ENCODE peak calls at places on chromosome 21, in seven cellular contexts. N is NCI-H1105 treated with DMSO at 0.1 percent for 48 hours; T is activated CD8-positive, alpha-beta T cell treated with anti-CD3 and anti-CD28 coated beads, Interleukin-2, amount 10 ng/mL, durations not matched to agents 7 days and 5 days; D is NB4; C is stimulated activated CD4-positive, alpha-beta T cell treated with anti-CD3 and anti-CD28 coated beads, Interleukin-1b, Interleukin-23, amount 100 ng/mL, for 1 hour; U is heart left ventricle; X is A549. A is an unnamed sample.

GRCh38 chr21:33036430-33037162 is 10.9 kb downstream of the OLIG2 start:
- DNase-seq in N (no peak), T (peak), D (peak), C (no peak), U (peak), X (no peak), A (peak)

GRCh38 chr21:31898898-31899630 is 26.2 kb downstream of the HUNK start:
- DNase-seq in N (no peak), T (no peak), D (no peak), C (no peak), U (no peak), X (no peak), A (no peak)

GRCh38 chr21:44628707-44629391 is 2.0 kb downstream of the KRTAP10-9 start:
- DNase-seq in N (no peak), T (no peak), D (no peak), C (no peak), U (no peak), X (no peak), A (no peak)

GRCh38 chr21:40153351-40153750 is 286.1 kb downstream of the PCP4 start:
- DNase-seq in N (no peak), T (no peak), D (no peak), C (no peak), U (no peak), X (no peak), A (no peak)

GRCh38 chr21:32834825-32835224 is 63.3 kb upstream of the PAXBP1 start:
- DNase-seq in N (no peak), T (peak), D (no peak), C (no peak), U (no peak), X (no peak), A (no peak)

GRCh38 chr21:42864286-42864685 is 15.1 kb downstream of the WDR4 start:
- DNase-seq in N (no peak), T (no peak), D (no peak), C (no peak), U (no peak), X (no peak), A (no peak)

GRCh38 chr21:29753216-29753615 is 186.6 kb downstream of the GRIK1 start:
- DNase-seq in N (no peak), T (no peak), D (no peak), C (no peak), U (no peak), X (no peak), A (no peak)

GRCh38 chr21:41663805-41664788 is 102.8 kb downstream of the RIPK4 start:
- DNase-seq in N (no peak), T (no peak), D (peak), C (no peak), U (no peak), X (no peak), A (no peak)

GRCh38 chr21:38832664-38833063 is 26.9 kb downstream of the ETS2 start:
- DNase-seq in N (no peak), T (no peak), D (no peak), C (no peak), U (no peak), X (no peak), A (no peak)

GRCh38 chr21:38720074-38720473 is 85.7 kb upstream of the ETS2 start:
- DNase-seq in N (no peak), T (no peak), D (no peak), C (no peak), U (no peak), X (no peak), A (no peak)

GRCh38 chr21:31213787-31214186 is 130.3 kb downstream of the TIAM1 start:
- DNase-seq in N (no peak), T (no peak), D (no peak), C (no peak), U (no peak), X (no peak), A (no peak)

GRCh38 chr21:35323947-35324346 is 274.8 kb upstream of the RUNX1 start:
- DNase-seq in N (no peak), T (no peak), D (no peak), C (no peak), U (peak), X (no peak), A (no peak)

GRCh38 chr21:39317134-39318090 is 4.0 kb upstream of the BRWD1 start:
- DNase-seq in N (no peak), T (no peak), D (peak), C (no peak), U (no peak), X (no peak), A (peak)

GRCh38 chr21:45074048-45074817 is at the start of gene ADARB1:
- DNase-seq in N (peak), T (peak), D (peak), C (no peak), U (peak), X (peak), A (no peak)

GRCh38 chr21:39483917-39484316 is 32.1 kb downstream of the SH3BGR start:
- DNase-seq in N (no peak), T (no peak), D (no peak), C (no peak), U (no peak), X (no peak), A (no peak)

GRCh38 chr21:29163381-29164115 is 33.1 kb downstream of the MAP3K7CL start:
- DNase-seq in N (no peak), T (no peak), D (peak), C (no peak), U (peak), X (no peak), A (peak)

GRCh38 chr21:31866077-31866511 is 6.7 kb upstream of the HUNK start:
- DNase-seq in N (peak), T (peak), D (peak), C (peak), U (peak), X (peak), A (peak)

GRCh38 chr21:17139696-17140095 is 373.1 kb upstream of the CXADR start:
- DNase-seq in N (no peak), T (no peak), D (peak), C (no peak), U (no peak), X (no peak), A (peak)

GRCh38 chr21:31034378-31034777 is 3.9 kb downstream of the KRTAP19-8 start:
- DNase-seq in N (no peak), T (no peak), D (no peak), C (no peak), U (no peak), X (no peak), A (no peak)

GRCh38 chr21:45876381-45877159 is 105.0 kb upstream of the COL6A1 start:
- DNase-seq in N (no peak), T (no peak), D (no peak), C (no peak), U (peak), X (no peak), A (no peak)

GRCh38 chr21:46060596-46061061 is 37.3 kb upstream of the COL6A2 start:
- DNase-seq in N (no peak), T (peak), D (peak), C (no peak), U (peak), X (peak), A (peak)

GRCh38 chr21:45894107-45894810 is 87.3 kb upstream of the COL6A1 start:
- DNase-seq in N (no peak), T (no peak), D (no peak), C (no peak), U (peak), X (no peak), A (no peak)

GRCh38 chr21:44520326-44521300 is 19.4 kb downstream of the KRTAP10-1 start:
- DNase-seq in N (no peak), T (no peak), D (no peak), C (no peak), U (peak), X (no peak), A (no peak)

GRCh38 chr21:44533891-44534627 is 5.9 kb downstream of the KRTAP10-1 start:
- DNase-seq in N (no peak), T (no peak), D (no peak), C (no peak), U (peak), X (no peak), A (no peak)

GRCh38 chr21:26849428-26850115 is 4.4 kb upstream of the ADAMTS1 start:
- DNase-seq in N (peak), T (peak), D (peak), C (no peak), U (no peak), X (no peak), A (peak)

GRCh38 chr21:28832013-28832714 is 160.5 kb downstream of the LTN1 start:
- DNase-seq in N (no peak), T (peak), D (peak), C (no peak), U (no peak), X (no peak), A (no peak)

GRCh38 chr21:45192332-45192731 is 95.4 kb downstream of the POFUT2 start:
- DNase-seq in N (no peak), T (no peak), D (no peak), C (no peak), U (no peak), X (no peak), A (no peak)

GRCh38 chr21:29664615-29665014 is 275.2 kb downstream of the GRIK1 start:
- DNase-seq in N (no peak), T (no peak), D (peak), C (no peak), U (no peak), X (no peak), A (peak)

GRCh38 chr21:29232601-29233541 is 65.9 kb upstream of the BACH1 start:
- DNase-seq in N (no peak), T (no peak), D (peak), C (no peak), U (no peak), X (no peak), A (peak)

GRCh38 chr21:24118738-24119470 is 1488.4 kb downstream of the MRPL39 start:
- DNase-seq in N (no peak), T (no peak), D (no peak), C (no peak), U (no peak), X (no peak), A (no peak)

GRCh38 chr21:38234395-38235142 is 22.2 kb upstream of the KCNJ15 start:
- DNase-seq in N (no peak), T (no peak), D (no peak), C (no peak), U (no peak), X (no peak), A (no peak)

GRCh38 chr21:36902793-36903192 is 63.7 kb downstream of the HLCS start:
- DNase-seq in N (no peak), T (no peak), D (no peak), C (no peak), U (no peak), X (no peak), A (no peak)

GRCh38 chr21:17590443-17590842 is 22.3 kb downstream of the BTG3 start:
- DNase-seq in N (no peak), T (no peak), D (no peak), C (no peak), U (no peak), X (no peak), A (no peak)

GRCh38 chr21:41636636-41637625 is 129.0 kb upstream of the TMPRSS2 start:
- DNase-seq in N (peak), T (no peak), D (no peak), C (no peak), U (no peak), X (no peak), A (no peak)

GRCh38 chr21:44329971-44330681 is 9.1 kb downstream of the CFAP410 start:
- DNase-seq in N (no peak), T (no peak), D (no peak), C (no peak), U (no peak), X (no peak), A (peak)

A was measured in KBM-7.